ENCODE peak calls at places on chromosome 3, in seven cellular contexts. D is DMS79 treated with DMSO at 0.1 percent for 48 hours; P is stimulated activated CD8-positive, alpha-beta memory T cell treated with anti-CD3 and anti-CD28 coated beads, Interleukin-2, amount 100 ng/mL, for 48 hours; Q is fibroblast of mammary gland; M is anterior cingulate cortex; W is activated T-cell treated with anti-CD3 and anti-CD28 coated beads for 1 hour; C is effector memory CD4-positive, alpha-beta T cell. X is an unnamed sample.

GRCh38 chr3:42122261-42123011 is 31.3 kb downstream of the TRAK1 start:
- DNase-seq in P (no peak), M (no peak), D (no peak), Q (peak; percentile 25), W (no peak), C (no peak), X (peak; percentile 13)

GRCh38 chr3:194582196-194582905 is 50.9 kb downstream of the TMEM44 start:
- DNase-seq in C (no peak), W (no peak), Q (no peak), P (no peak), D (no peak), M (no peak), X (no peak)

GRCh38 chr3:172396400-172396799 is 51.9 kb downstream of the GHSR start:
- DNase-seq in D (no peak), W (no peak), M (no peak), C (no peak), Q (no peak), P (no peak), X (no peak)

GRCh38 chr3:45026038-45026437 is at the start of gene CLEC3B:
- DNase-seq in M (no peak), D (no peak), C (no peak), W (no peak), P (no peak), Q (peak; percentile 82), X (peak; percentile 87)

GRCh38 chr3:100492059-100492809 is at the start of gene TMEM45A:
- DNase-seq in Q (peak; percentile 94), M (peak; percentile 79), C (peak; percentile 66), D (peak; percentile 85), W (peak; percentile 65), P (peak; percentile 73), X (peak; percentile 96)

GRCh38 chr3:124221286-124221821 is 229.4 kb upstream of the ROPN1 start:
- DNase-seq in M (no peak), Q (no peak), W (no peak), P (no peak), C (no peak), D (no peak), X (no peak)

GRCh38 chr3:52299815-52300611 is 12.4 kb downstream of the GLYCTK start:
- DNase-seq in P (no peak), M (no peak), C (no peak), Q (no peak), W (no peak), D (peak; percentile 11), X (peak; percentile 28)

GRCh38 chr3:3015472-3016089 is 94.6 kb downstream of the IL5RA start:
- DNase-seq in M (no peak), P (no peak), D (peak; percentile 13), C (no peak), W (no peak), Q (peak; percentile 12), X (peak; percentile 21)

GRCh38 chr3:22960326-22960984 is 242.7 kb upstream of the UBE2E2 start:
- DNase-seq in M (no peak), C (no peak), W (no peak), P (no peak), D (no peak), Q (peak; percentile 53), X (peak; percentile 32)

GRCh38 chr3:172208586-172209332 is 169.4 kb downstream of the FNDC3B start:
- DNase-seq in C (no peak), P (no peak), Q (no peak), W (no peak), D (no peak), M (no peak), X (peak; percentile 10)

GRCh38 chr3:46853441-46854410 is 9.5 kb downstream of the MYL3 start:
- DNase-seq in C (no peak), W (no peak), D (no peak), M (no peak), Q (no peak), P (no peak), X (no peak)

GRCh38 chr3:105429034-105429762 is 62.5 kb downstream of the ALCAM start:
- DNase-seq in W (no peak), Q (no peak), P (no peak), D (no peak), C (no peak), M (no peak), X (no peak)

GRCh38 chr3:107227091-107227490 is 150.1 kb upstream of the CCDC54 start:
- DNase-seq in Q (peak; percentile 64), M (no peak), C (no peak), W (no peak), D (no peak), P (no peak), X (no peak)

GRCh38 chr3:132256984-132257383 is 60.2 kb upstream of the ACP3 start:
- DNase-seq in C (no peak), M (no peak), P (no peak), W (no peak), Q (peak; percentile 75), D (peak; percentile 12), X (peak; percentile 50)

GRCh38 chr3:48595075-48595525 is at the start of gene COL7A1:
- DNase-seq in D (no peak), Q (no peak), C (no peak), W (no peak), P (no peak), M (no peak), X (no peak)

X was measured in RPMI7951.